ENCODE peak calls at places on chromosomes 5 and 9, in six cellular contexts. J is NCI-H2029 treated with DMSO at 0.1 percent for 48 hours; U is activated CD8-positive, alpha-beta memory T cell treated with anti-CD3 and anti-CD28 coated beads for 48 hours; V is psoas muscle; G is T follicular helper cell; O is G401. D is an unnamed sample.
A peak's percentile ranks its signal among the peaks of the same experiment; 100 is the strongest.

GRCh38 chr5:61586096-61587084 is 254.3 kb downstream of the ZSWIM6 start:
- DNase-seq in U (no peak), G (no peak), V (no peak), O (peak; percentile 60), J (no peak), D (no peak)

GRCh38 chr5:55509097-55509496 is 25.7 kb downstream of the PLPP1 start:
- DNase-seq in V (no peak), U (no peak), O (no peak), J (no peak), G (no peak), D (no peak)

GRCh38 chr9:124695280-124695890 is 75.7 kb downstream of the NR6A1 start:
- DNase-seq in J (no peak), G (no peak), U (no peak), O (no peak), V (no peak), D (no peak)

GRCh38 chr9:105046907-105047651 is 119.1 kb upstream of the ABCA1 start:
- DNase-seq in O (peak; percentile 82), U (no peak), V (no peak), J (peak; percentile 34), G (no peak), D (no peak)

GRCh38 chr5:170420809-170421412 is 31.7 kb upstream of the KCNMB1 start:
- DNase-seq in O (peak; percentile 65), G (peak; percentile 29), U (peak; percentile 23), V (peak; percentile 22), J (peak; percentile 29), D (no peak)

GRCh38 chr5:180618830-180619562 is 27.7 kb upstream of the SCGB3A1 start:
- DNase-seq in J (no peak), G (peak; percentile 18), O (no peak), U (no peak), V (no peak), D (no peak)

GRCh38 chr5:87151547-87151946 is 116.1 kb upstream of the RASA1 start:
- DNase-seq in O (no peak), J (no peak), U (no peak), G (no peak), V (no peak), D (peak; percentile 8)

GRCh38 chr9:116435706-116436105 is 251.4 kb upstream of the TRIM32 start:
- DNase-seq in G (no peak), U (no peak), J (no peak), V (no peak), O (no peak), D (no peak)

GRCh38 chr5:27702339-27702820 is 664.0 kb upstream of the CDH9 start:
- DNase-seq in U (no peak), J (no peak), O (no peak), V (no peak), G (no peak), D (no peak)

GRCh38 chr9:98974994-98975712 is 31.4 kb downstream of the COL15A1 start:
- DNase-seq in J (peak; percentile 35), G (peak; percentile 63), O (peak; percentile 78), V (peak; percentile 81), U (peak; percentile 80), D (peak; percentile 4)

GRCh38 chr5:32713396-32714381 is 2.6 kb downstream of the NPR3 start:
- DNase-seq in O (no peak), G (no peak), U (no peak), V (peak; percentile 45), J (no peak), D (no peak)

GRCh38 chr5:136018814-136019777 is 9.7 kb upstream of the TGFBI start:
- DNase-seq in J (no peak), O (no peak), V (peak; percentile 29), U (no peak), G (no peak), D (peak; percentile 56)

GRCh38 chr5:178551059-178551458 is 39.1 kb downstream of the COL23A1 start:
- DNase-seq in U (no peak), O (peak; percentile 69), G (no peak), J (no peak), V (no peak), D (no peak)

GRCh38 chr9:120152295-120152694 is 427.7 kb downstream of the CDK5RAP2 start:
- DNase-seq in O (peak; percentile 69), J (no peak), V (peak; percentile 17), U (no peak), G (no peak), D (no peak)

D was measured in GOT3.